ENCODE peak calls at places on chromosome X, in nine cellular contexts. Y is uterus, L is colonic mucosa, P is IMR-90, F is pancreas, Q is A549, Z is mesendoderm, R is astrocyte, M is lung. A is an unnamed sample. For H3K4me1, the result is how much of the 10 kb centered on the place peaks cover.

GRCh38 chrX:288561-288991 is 7.4 kb downstream of the PLCXD1 start:
- DNase-seq in Y (no peak), L (peak), P (no peak), F (peak), Q (no peak), Z (no peak), R (no peak), M (no peak), A (peak)

GRCh38 chrX:153445106-153445855 is 575 bp downstream of the TREX2 start:
- DNase-seq in Y (no peak), L (no peak), P (no peak), F (no peak), Q (no peak), Z (no peak), R (no peak), M (no peak), A (no peak)

GRCh38 chrX:41350150-41350975 is 16.4 kb downstream of the DDX3X start:
- DNase-seq in Y (no peak), L (no peak), P (peak), F (no peak), Q (peak), Z (no peak), R (no peak), M (no peak), A (no peak)

GRCh38 chrX:129553619-129554288 is 13.7 kb downstream of the OCRL start:
- DNase-seq in Y (no peak), L (no peak), P (no peak), F (no peak), Q (no peak), Z (no peak), R (no peak), M (no peak), A (no peak)

GRCh38 chrX:123961268-123962005 is at the start of gene STAG2:
- DNase-seq in Y (peak), L (peak), P (peak), F (peak), Q (peak), Z (peak), R (peak), M (peak), A (peak)

GRCh38 chrX:25941087-25941486 is 197.1 kb upstream of the MAGEB18 start:
- DNase-seq in Y (no peak), L (no peak), P (peak), F (no peak), Q (no peak), Z (no peak), R (peak), M (no peak), A (no peak)

GRCh38 chrX:109596015-109596414 is 29.0 kb downstream of the KCNE5 start:
- DNase-seq in Y (no peak), L (no peak), P (no peak), F (no peak), Q (no peak), Z (no peak), R (no peak), M (no peak), A (no peak)

GRCh38 chrX:119790977-119791436 is 423 bp downstream of the RPL39 start:
- DNase-seq in Y (no peak), L (peak), P (peak), F (peak), Q (peak), Z (peak), R (peak), M (peak), A (peak)

GRCh38 chrX:68632491-68632890 is 15.0 kb upstream of the STARD8 start:
- DNase-seq in Y (no peak), L (no peak), P (no peak), F (no peak), Q (no peak), Z (no peak), R (no peak), M (no peak), A (no peak)

GRCh38 chrX:136497556-136498048 is at the start of gene HTATSF1:
- DNase-seq in Y (no peak), L (no peak), P (no peak), F (no peak), Q (no peak), Z (no peak), R (no peak), M (no peak), A (peak)

GRCh38 chrX:68112321-68112720 is 321.0 kb downstream of the OPHN1 start:
- DNase-seq in Y (no peak), L (no peak), P (peak), F (no peak), Q (no peak), Z (no peak), R (peak), M (no peak), A (no peak)

GRCh38 chrX:129823115-129823514 is 20.6 kb downstream of the ZDHHC9 start:
- DNase-seq in Y (peak), L (peak), P (peak), F (no peak), Q (peak), Z (peak), R (no peak), M (no peak), A (no peak)

GRCh38 chrX:140149761-140150160 is 184.4 kb upstream of the CXorf66 start:
- DNase-seq in Y (no peak), L (no peak), P (no peak), F (no peak), Q (no peak), Z (no peak), R (no peak), M (no peak), A (no peak)

GRCh38 chrX:413322-414201 is 26.9 kb upstream of the PPP2R3B start:
- DNase-seq in Y (no peak), L (no peak), P (peak), F (no peak), Q (no peak), Z (peak), R (peak), M (no peak), A (peak)

GRCh38 chrX:57607295-57608187 is 15.7 kb downstream of the ZXDB start:
- DNase-seq in Y (no peak), L (no peak), P (no peak), F (no peak), Q (no peak), Z (peak), R (no peak), M (no peak), A (peak)

GRCh38 chrX:46865281-46865680 is 28.4 kb downstream of the RP2 start:
- DNase-seq in Y (no peak), L (no peak), P (peak), F (no peak), Q (peak), Z (peak), R (peak), M (no peak), A (no peak)

GRCh38 chrX:18721683-18722499 is 14.4 kb downstream of the PPEF1 start:
- DNase-seq in Y (no peak), L (no peak), P (no peak), F (no peak), Q (no peak), Z (no peak), R (no peak), M (no peak), A (no peak)

GRCh38 chrX:39501822-39502221 is 595.9 kb downstream of the BCOR start:
- DNase-seq in Y (no peak), L (no peak), P (no peak), F (no peak), Q (no peak), Z (no peak), R (no peak), M (no peak), A (no peak)

GRCh38 chrX:154714925-154715324 is 36.0 kb downstream of the GAB3 start:
- DNase-seq in Y (peak), L (peak), P (peak), F (no peak), Q (peak), Z (peak), R (no peak), M (no peak), A (no peak)

GRCh38 chrX:19655032-19655431 is 139.7 kb upstream of the MAP3K15 start:
- DNase-seq in Y (no peak), L (no peak), P (no peak), F (no peak), Q (no peak), Z (no peak), R (no peak), M (no peak), A (no peak)

GRCh38 chrX:105190252-105190853 is 30.1 kb downstream of the TEX13A start:
- DNase-seq in Y (no peak), L (peak), P (peak), F (no peak), Q (peak), Z (peak), R (peak), M (no peak), A (no peak)

GRCh38 chrX:68307767-68308166 is 125.5 kb downstream of the OPHN1 start:
- DNase-seq in Y (no peak), L (no peak), P (peak), F (no peak), Q (peak), Z (no peak), R (peak), M (no peak), A (no peak)

GRCh38 chrX:38000706-38001105 is 5.6 kb upstream of the SYTL5 start:
- DNase-seq in Y (no peak), L (no peak), P (no peak), F (no peak), Q (no peak), Z (no peak), R (no peak), M (no peak), A (no peak)

GRCh38 chrX:131763674-131764073 is 219.8 kb downstream of the OR13H1 start:
- DNase-seq in Y (peak), L (peak), P (peak), F (peak), Q (peak), Z (peak), R (peak), M (peak), A (no peak)

GRCh38 chrX:155143959-155144548 is 72.2 kb upstream of the VBP1 start:
- DNase-seq in Y (no peak), L (no peak), P (no peak), F (no peak), Q (no peak), Z (no peak), R (no peak), M (no peak), A (no peak)

GRCh38 chrX:142661696-142662095 is 364.0 kb upstream of the SPANXN4 start:
- DNase-seq in Y (no peak), L (peak), P (no peak), F (no peak), Q (no peak), Z (no peak), R (no peak), M (no peak), A (no peak)

GRCh38 chrX:143642426-143642825 is 6.5 kb upstream of the SLITRK4 start:
- DNase-seq in Y (no peak), L (no peak), P (no peak), F (no peak), Q (no peak), Z (no peak), R (no peak), M (no peak), A (no peak)

GRCh38 chrX:149512225-149512885 is 7.2 kb upstream of the IDS start:
- DNase-seq in Y (peak), L (peak), P (peak), F (peak), Q (peak), Z (peak), R (no peak), M (no peak), A (no peak)

GRCh38 chrX:31715675-31716074 is 643.8 kb upstream of the FTHL17 start:
- DNase-seq in Y (no peak), L (no peak), P (no peak), F (no peak), Q (peak), Z (no peak), R (no peak), M (no peak), A (no peak)

GRCh38 chrX:128929281-128930057 is 593.8 kb downstream of the SMARCA1 start:
- DNase-seq in Y (no peak), L (peak), P (no peak), F (no peak), Q (peak), Z (no peak), R (no peak), M (no peak), A (no peak)

GRCh38 chrX:46327229-46328081 is 217.8 kb downstream of the ZNF674 start:
- DNase-seq in Y (no peak), L (peak), P (no peak), F (peak), Q (peak), Z (peak), R (peak), M (peak), A (peak)

GRCh38 chrX:146604196-146604595 is 205.4 kb upstream of the CXorf51B start:
- DNase-seq in Y (no peak), L (no peak), P (no peak), F (no peak), Q (no peak), Z (no peak), R (no peak), M (no peak), A (no peak)

GRCh38 chrX:63686878-63687714 is 97.9 kb downstream of the ARHGEF9 start:
- DNase-seq in Y (no peak), L (no peak), P (peak), F (no peak), Q (peak), Z (peak), R (peak), M (no peak), A (no peak)

GRCh38 chrX:23616361-23616760 is 50.9 kb upstream of the PRDX4 start:
- DNase-seq in Y (no peak), L (no peak), P (peak), F (no peak), Q (peak), Z (peak), R (peak), M (no peak), A (no peak)

GRCh38 chrX:154486052-154486395 is 391 bp downstream of the UBL4A start:
- DNase-seq in Y (no peak), L (peak), P (no peak), F (peak), Q (no peak), Z (peak), R (no peak), M (no peak), A (peak)

GRCh38 chrX:137441711-137442110 is 124.2 kb upstream of the ZIC3 start:
- DNase-seq in Y (no peak), L (no peak), P (no peak), F (no peak), Q (no peak), Z (no peak), R (no peak), M (no peak), A (no peak)

GRCh38 chrX:153643431-153644351 is 3.3 kb upstream of the DUSP9 start:
- DNase-seq in Y (peak), L (peak), P (no peak), F (peak), Q (peak), Z (no peak), R (no peak), M (no peak), A (peak)

DNA sequence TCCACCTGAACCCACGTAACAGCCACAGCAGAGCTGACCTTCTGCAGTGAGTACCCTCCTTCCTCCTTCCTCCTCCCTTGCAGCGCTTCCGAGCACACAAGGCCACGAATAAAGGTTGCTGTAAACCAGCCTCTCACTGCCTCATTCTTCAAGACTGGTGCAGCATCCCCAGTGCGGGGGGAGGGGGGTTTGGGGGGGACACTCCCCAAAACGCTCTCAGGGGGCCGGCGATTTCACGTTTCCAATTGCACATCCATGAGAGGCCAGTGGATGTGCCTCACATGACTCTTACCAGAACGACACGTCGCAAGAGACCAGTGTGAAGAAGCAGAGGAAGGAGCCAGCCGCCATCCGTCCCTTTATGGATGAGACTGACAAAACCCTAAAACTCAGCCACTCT is 5.2 kb downstream of the DHRSX start:
- DNase-seq in Y (no peak), L (no peak), P (no peak), F (no peak), Q (no peak), Z (no peak), R (no peak), M (no peak), A (no peak)
- H3K4me1 ChIP-seq in Y (under half), L (under half), P (under half), F (under half), Q (under half), Z (under half), R (under half), M (under half), A (under half)

GRCh38 chrX:1418901-1419544 is 27.1 kb upstream of the SLC25A6 start:
- DNase-seq in Y (no peak), L (no peak), P (no peak), F (no peak), Q (no peak), Z (no peak), R (no peak), M (no peak), A (peak)
- H3K4me1 ChIP-seq in Y (under half), L (under half), P (under half), F (under half), Q (under half), Z (under half), R (under half), M (under half), A (under half)

DNA sequence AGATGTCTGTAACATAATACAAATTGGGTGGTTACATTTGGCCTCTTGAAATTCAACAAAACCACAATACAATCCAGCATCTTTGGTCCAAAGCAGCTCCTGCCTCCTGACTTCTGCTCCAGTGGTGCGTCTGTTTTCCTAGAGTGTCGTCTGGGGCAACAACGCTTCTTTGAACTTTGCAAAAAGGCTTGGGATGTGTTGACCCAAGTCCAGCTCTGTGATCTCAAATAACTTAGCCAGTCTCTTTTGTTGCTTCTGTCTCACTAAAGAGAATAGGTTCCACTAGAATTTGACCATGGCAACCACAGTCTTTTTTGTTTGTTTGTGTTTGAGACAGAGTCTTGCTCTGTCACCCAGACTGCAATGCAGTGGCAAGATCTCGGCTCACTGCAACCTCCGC is 324.0 kb downstream of the DHRSX start:
- DNase-seq in Y (no peak), L (no peak), P (no peak), F (no peak), Q (peak), Z (no peak), R (no peak), M (no peak), A (no peak)
- H3K4me1 ChIP-seq in Y (under half), L (under half), P (under half), F (under half), Q (under half), Z (under half), R (under half), M (under half), A (under half)

GRCh38 chrX:3679669-3680068 is 33.8 kb downstream of the PRKX start:
- DNase-seq in Y (no peak), L (peak), P (no peak), F (no peak), Q (no peak), Z (no peak), R (no peak), M (no peak), A (no peak)
- H3K4me1 ChIP-seq in Y (under half), L (under half), P (under half), F (under half), Q (under half), Z (under half), R (under half), M (under half), A (under half)

DNA sequence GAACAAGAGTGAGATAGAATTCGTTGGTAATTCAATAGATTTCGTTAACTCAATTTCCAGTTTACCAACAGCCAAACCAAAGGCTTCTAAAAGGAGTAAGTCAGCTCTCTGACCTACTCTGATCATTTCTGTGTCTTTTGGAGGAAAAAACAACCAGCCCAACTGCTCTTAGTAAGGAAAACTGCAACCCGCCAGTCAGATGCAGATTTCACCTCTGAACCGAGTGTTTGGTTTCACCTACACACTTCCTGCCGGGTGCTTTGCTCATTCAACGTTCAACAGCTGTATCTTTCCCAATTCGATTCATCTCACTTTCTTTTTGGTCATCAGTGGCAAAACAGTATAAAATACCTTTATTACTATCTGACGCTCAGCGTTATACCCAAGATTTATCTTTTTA is 24.5 kb downstream of the TMSB4X start:
- DNase-seq in Y (no peak), L (no peak), P (peak), F (no peak), Q (no peak), Z (no peak), R (no peak), M (no peak), A (no peak)
- H3K4me1 ChIP-seq in Y (under half), L (under half), P (under half), F (under half), Q (half or more), Z (under half), R (under half), M (under half), A (under half)

GRCh38 chrX:10047133-10047532 is 80.0 kb downstream of the CLDN34 start:
- DNase-seq in Y (no peak), L (no peak), P (no peak), F (no peak), Q (no peak), Z (no peak), R (no peak), M (no peak), A (no peak)
- H3K4me1 ChIP-seq in Y (under half), L (under half), P (under half), F (under half), Q (under half), Z (under half), R (under half), M (under half), A (under half)

A was measured in kidney.